ENCODE peak calls at places on chromosome 11, in ten cellular contexts. F, Z, W, I, E, V, Y, S, R and U are unnamed samples.

GRCh38 chr11:134950692-134951304 is 538.8 kb upstream of the B3GAT1 start:
- DNase-seq in F (no peak), Z (no peak), W (no peak), I (no peak), E (peak), V (no peak), Y (no peak), S (no peak), R (no peak), U (no peak)

GRCh38 chr11:17781221-17781620 is 46.6 kb downstream of the KCNC1 start:
- DNase-seq in F (no peak), Z (no peak), W (no peak), I (no peak), E (no peak), V (no peak), Y (no peak), S (peak), R (no peak), U (peak)

GRCh38 chr11:76806131-76806530 is 23.0 kb downstream of the TSKU start:
- DNase-seq in F (no peak), Z (no peak), W (no peak), I (no peak), E (no peak), V (no peak), Y (no peak), S (no peak), R (no peak), U (no peak)

GRCh38 chr11:106585061-106585460 is 433.2 kb downstream of the GUCY1A2 start:
- DNase-seq in F (no peak), Z (peak), W (no peak), I (no peak), E (no peak), V (no peak), Y (no peak), S (no peak), R (no peak), U (peak)

GRCh38 chr11:104333977-104334376 is 170.0 kb upstream of the PDGFD start:
- DNase-seq in F (no peak), Z (no peak), W (no peak), I (no peak), E (no peak), V (no peak), Y (no peak), S (no peak), R (no peak), U (no peak)

GRCh38 chr11:119356349-119357031 is 10.0 kb upstream of the MFRP start:
- DNase-seq in F (peak), Z (peak), W (peak), I (peak), E (no peak), V (peak), Y (peak), S (peak), R (peak), U (peak)

GRCh38 chr11:123434262-123434661 is 4.2 kb downstream of the GRAMD1B start:
- DNase-seq in F (no peak), Z (peak), W (no peak), I (no peak), E (no peak), V (no peak), Y (no peak), S (no peak), R (no peak), U (no peak)

GRCh38 chr11:113584371-113584770 is 109.2 kb upstream of the DRD2 start:
- DNase-seq in F (no peak), Z (no peak), W (no peak), I (no peak), E (no peak), V (no peak), Y (no peak), S (no peak), R (no peak), U (no peak)

GRCh38 chr11:22634897-22635629 is 9.4 kb upstream of the FANCF start:
- DNase-seq in F (no peak), Z (peak), W (no peak), I (no peak), E (no peak), V (no peak), Y (no peak), S (no peak), R (no peak), U (peak)

GRCh38 chr11:8814923-8815240 is 96.1 kb upstream of the AKIP1 start:
- DNase-seq in F (no peak), Z (no peak), W (no peak), I (no peak), E (no peak), V (no peak), Y (no peak), S (no peak), R (no peak), U (no peak)

GRCh38 chr11:45371251-45371749 is 85.2 kb upstream of the SYT13 start:
- DNase-seq in F (peak), Z (peak), W (peak), I (peak), E (peak), V (peak), Y (peak), S (no peak), R (peak), U (peak)

GRCh38 chr11:114073506-114074381 is 14.2 kb downstream of the ZBTB16 start:
- DNase-seq in F (no peak), Z (no peak), W (no peak), I (no peak), E (no peak), V (no peak), Y (no peak), S (peak), R (peak), U (no peak)

GRCh38 chr11:116415095-116415494 is 357.7 kb downstream of the BUD13 start:
- DNase-seq in F (no peak), Z (no peak), W (no peak), I (no peak), E (no peak), V (no peak), Y (peak), S (no peak), R (no peak), U (no peak)

GRCh38 chr11:119361056-119361787 is 14.7 kb upstream of the MFRP start:
- DNase-seq in F (no peak), Z (peak), W (peak), I (no peak), E (peak), V (peak), Y (peak), S (peak), R (no peak), U (peak)

GRCh38 chr11:78782725-78783124 is 208.1 kb upstream of the NARS2 start:
- DNase-seq in F (no peak), Z (no peak), W (no peak), I (no peak), E (no peak), V (no peak), Y (no peak), S (no peak), R (no peak), U (no peak)

GRCh38 chr11:105447936-105448702 is 161.8 kb upstream of the GRIA4 start:
- DNase-seq in F (no peak), Z (no peak), W (no peak), I (no peak), E (no peak), V (no peak), Y (no peak), S (no peak), R (no peak), U (no peak)

GRCh38 chr11:68373810-68374501 is 61.6 kb downstream of the LRP5 start:
- DNase-seq in F (no peak), Z (no peak), W (no peak), I (no peak), E (no peak), V (peak), Y (no peak), S (no peak), R (no peak), U (no peak)

GRCh38 chr11:35107866-35108265 is 31.1 kb upstream of the CD44 start:
- DNase-seq in F (no peak), Z (no peak), W (no peak), I (no peak), E (no peak), V (no peak), Y (no peak), S (no peak), R (no peak), U (no peak)

GRCh38 chr11:74639533-74639932 is 47.2 kb downstream of the POLD3 start:
- DNase-seq in F (no peak), Z (no peak), W (no peak), I (no peak), E (no peak), V (no peak), Y (no peak), S (no peak), R (no peak), U (no peak)

GRCh38 chr11:32391965-32392553 is 43.3 kb downstream of the WT1 start:
- DNase-seq in F (no peak), Z (peak), W (no peak), I (no peak), E (peak), V (no peak), Y (no peak), S (no peak), R (no peak), U (no peak)

GRCh38 chr11:65604258-65604657 is 8.7 kb upstream of the KCNK7 start:
- DNase-seq in F (no peak), Z (no peak), W (no peak), I (no peak), E (no peak), V (no peak), Y (no peak), S (no peak), R (no peak), U (no peak)

GRCh38 chr11:83521647-83522596 is 235.8 kb upstream of the CCDC90B start:
- DNase-seq in F (no peak), Z (peak), W (no peak), I (no peak), E (no peak), V (peak), Y (no peak), S (no peak), R (no peak), U (no peak)

GRCh38 chr11:8277691-8278090 is 14.0 kb upstream of the LMO1 start:
- DNase-seq in F (no peak), Z (no peak), W (no peak), I (no peak), E (no peak), V (no peak), Y (no peak), S (peak), R (no peak), U (peak)

GRCh38 chr11:126716456-126717083 is 284.0 kb downstream of the KIRREL3 start:
- DNase-seq in F (no peak), Z (no peak), W (no peak), I (peak), E (peak), V (peak), Y (peak), S (no peak), R (no peak), U (no peak)

GRCh38 chr11:96259053-96259837 is 83.8 kb downstream of the MAML2 start:
- DNase-seq in F (no peak), Z (peak), W (no peak), I (no peak), E (no peak), V (no peak), Y (no peak), S (no peak), R (no peak), U (peak)

GRCh38 chr11:118652681-118653181 is 26.7 kb downstream of the TREH start:
- DNase-seq in F (no peak), Z (no peak), W (no peak), I (no peak), E (no peak), V (no peak), Y (no peak), S (no peak), R (no peak), U (no peak)

GRCh38 chr11:71323876-71324526 is 71.6 kb upstream of the SHANK2 start:
- DNase-seq in F (no peak), Z (no peak), W (no peak), I (no peak), E (no peak), V (no peak), Y (no peak), S (peak), R (no peak), U (no peak)

GRCh38 chr11:11454671-11455223 is 101.7 kb upstream of the CSNK2A3 start:
- DNase-seq in F (no peak), Z (no peak), W (no peak), I (no peak), E (no peak), V (no peak), Y (no peak), S (peak), R (no peak), U (peak)

GRCh38 chr11:34480339-34480738 is 33.3 kb downstream of the ELF5 start:
- DNase-seq in F (no peak), Z (no peak), W (no peak), I (no peak), E (no peak), V (no peak), Y (no peak), S (no peak), R (no peak), U (no peak)

GRCh38 chr11:12266943-12267342 is 110.4 kb upstream of the PARVA start:
- DNase-seq in F (no peak), Z (no peak), W (no peak), I (no peak), E (no peak), V (no peak), Y (no peak), S (no peak), R (peak), U (no peak)

GRCh38 chr11:1221848-1222311 is 986 bp upstream of the MUC5B start:
- DNase-seq in F (no peak), Z (no peak), W (no peak), I (no peak), E (no peak), V (no peak), Y (no peak), S (peak), R (peak), U (no peak)

GRCh38 chr11:113504586-113504985 is 29.4 kb upstream of the DRD2 start:
- DNase-seq in F (no peak), Z (no peak), W (no peak), I (no peak), E (no peak), V (no peak), Y (no peak), S (no peak), R (no peak), U (no peak)

GRCh38 chr11:9530020-9530628 is 43.3 kb upstream of the WEE1 start:
- DNase-seq in F (no peak), Z (no peak), W (no peak), I (no peak), E (no peak), V (no peak), Y (no peak), S (no peak), R (no peak), U (peak)

GRCh38 chr11:35714882-35715612 is 52.5 kb downstream of the TRIM44 start:
- DNase-seq in F (no peak), Z (peak), W (no peak), I (no peak), E (no peak), V (no peak), Y (no peak), S (no peak), R (no peak), U (no peak)

GRCh38 chr11:103464420-103464819 is 355.2 kb downstream of the DYNC2H1 start:
- DNase-seq in F (no peak), Z (no peak), W (no peak), I (no peak), E (no peak), V (no peak), Y (no peak), S (no peak), R (no peak), U (no peak)

GRCh38 chr11:61971177-61972111 is 4.0 kb upstream of the FTH1 start:
- DNase-seq in F (no peak), Z (peak), W (peak), I (no peak), E (peak), V (peak), Y (peak), S (peak), R (no peak), U (peak)

GRCh38 chr11:119538748-119539147 is 115.8 kb upstream of the THY1 start:
- DNase-seq in F (no peak), Z (no peak), W (no peak), I (no peak), E (no peak), V (no peak), Y (no peak), S (no peak), R (no peak), U (no peak)

GRCh38 chr11:520428-521178 is 13.6 kb upstream of the RNH1 start:
- DNase-seq in F (no peak), Z (no peak), W (no peak), I (no peak), E (no peak), V (no peak), Y (no peak), S (no peak), R (no peak), U (no peak)